ENCODE peak calls at places on chromosomes 4 and X, in ten cellular contexts. S is fibroblast of lung; Y is MCF 10A; F is CD4-positive, alpha-beta T cell; O is non-pigmented ciliary epithelial cell; I is Calu3; K is naive thymus-derived CD8-positive, alpha-beta T cell; T is ovary; J is stimulated activated CD8-positive, alpha-beta memory T cell treated with anti-CD3 and anti-CD28 coated beads, Interleukin-15, amount 100 ng/mL, for 24 hours; N is GM03348. E is an unnamed sample.

GRCh38 chr4:176889776-176890175 is 97.1 kb upstream of the VEGFC start:
- DNase-seq in S (no peak), Y (no peak), F (no peak), O (no peak), I (no peak), K (no peak), T (no peak), J (no peak), N (no peak), E (no peak)

GRCh38 chrX:18424482-18425198 is 768 bp upstream of the CDKL5 start:
- DNase-seq in S (peak; percentile 57), Y (no peak), F (peak; percentile 12), O (no peak), I (no peak), K (no peak), T (peak; percentile 23), J (no peak), N (peak; percentile 12), E (no peak)

GRCh38 chrX:37959212-37960021 is 46.9 kb upstream of the SYTL5 start:
- DNase-seq in S (no peak), Y (no peak), F (no peak), O (no peak), I (no peak), K (no peak), T (no peak), J (no peak), N (no peak), E (no peak)

GRCh38 chr4:57076646-57077045 is 33.5 kb downstream of the IGFBP7 start:
- DNase-seq in S (no peak), Y (no peak), F (no peak), O (no peak), I (no peak), K (no peak), T (no peak), J (no peak), N (no peak), E (no peak)

GRCh38 chr4:126708716-126709115 is 924.0 kb upstream of the INTU start:
- DNase-seq in S (no peak), Y (peak; percentile 93), F (no peak), O (no peak), I (no peak), K (no peak), T (no peak), J (no peak), N (no peak), E (no peak)

GRCh38 chr4:93475730-93476129 is 352.8 kb upstream of the ATOH1 start:
- DNase-seq in S (peak; percentile 6), Y (peak; percentile 49), F (no peak), O (no peak), I (no peak), K (no peak), T (no peak), J (no peak), N (no peak), E (no peak)

GRCh38 chrX:97039363-97040029 is 155.8 kb downstream of the RPA4 start:
- DNase-seq in S (peak; percentile 60), Y (peak; percentile 66), F (no peak), O (no peak), I (peak; percentile 4), K (no peak), T (no peak), J (no peak), N (peak; percentile 1), E (no peak)

GRCh38 chr4:42787071-42787463 is 105.4 kb upstream of the GRXCR1 start:
- DNase-seq in S (no peak), Y (no peak), F (no peak), O (no peak), I (no peak), K (no peak), T (no peak), J (no peak), N (no peak), E (no peak)

GRCh38 chr4:11650801-11651596 is 222.3 kb upstream of the HS3ST1 start:
- DNase-seq in S (peak; percentile 58), Y (no peak), F (no peak), O (no peak), I (peak; percentile 60), K (no peak), T (peak; percentile 14), J (no peak), N (no peak), E (no peak)

GRCh38 chrX:40471965-40472648 is 108.7 kb upstream of the ATP6AP2 start:
- DNase-seq in S (peak; percentile 80), Y (peak; percentile 25), F (no peak), O (peak; percentile 48), I (peak; percentile 3), K (no peak), T (peak; percentile 28), J (no peak), N (peak; percentile 68), E (peak; percentile 26)

GRCh38 chr4:75477201-75477600 is 37.0 kb downstream of the RCHY1 start:
- DNase-seq in S (peak; percentile 20), Y (peak; percentile 90), F (no peak), O (no peak), I (no peak), K (no peak), T (no peak), J (no peak), N (no peak), E (no peak)

GRCh38 chr4:105683038-105683437 is 25.5 kb downstream of the INTS12 start:
- DNase-seq in S (no peak), Y (no peak), F (no peak), O (no peak), I (peak; percentile 71), K (no peak), T (no peak), J (no peak), N (no peak), E (no peak)

GRCh38 chrX:106898462-106898861 is 4.7 kb downstream of the RIPPLY1 start:
- DNase-seq in S (peak; percentile 70), Y (peak; percentile 75), F (no peak), O (no peak), I (peak; percentile 25), K (peak; percentile 35), T (no peak), J (no peak), N (peak; percentile 34), E (no peak)

GRCh38 chr4:142567199-142567598 is 278.9 kb downstream of the INPP4B start:
- DNase-seq in S (no peak), Y (no peak), F (peak; percentile 26), O (no peak), I (peak; percentile 46), K (peak; percentile 22), T (no peak), J (no peak), N (no peak), E (no peak)